ENCODE peak calls at places on chromosomes 16 and 17, in six cellular contexts. Q is effector CD4-positive, alpha-beta T cell; L is KG1; W is amniotic stem cell; T is hepatocyte; V is MCF 10A. Y is an unnamed sample.

GRCh38 chr16:76634847-76635697 is 357.9 kb downstream of the CNTNAP4 start:
- DNase-seq in L (no peak), T (no peak), Q (no peak), V (no peak), W (no peak), Y (no peak)

GRCh38 chr17:47948706-47949196 is 7.4 kb downstream of the PNPO start:
- DNase-seq in T (peak; percentile 52), L (no peak), Q (no peak), W (no peak), V (peak; percentile 38), Y (peak; percentile 50)

GRCh38 chr16:6600167-6600566 is 732.5 kb upstream of the RBFOX1 start:
- DNase-seq in T (no peak), W (no peak), L (no peak), Q (no peak), V (no peak), Y (peak; percentile 63)

GRCh38 chr16:71337631-71338030 is 20.9 kb upstream of the CALB2 start:
- DNase-seq in W (no peak), L (no peak), Q (no peak), V (peak; percentile 60), T (no peak), Y (no peak)

GRCh38 chr16:85718682-85719081 is 29.9 kb upstream of the GINS2 start:
- DNase-seq in W (no peak), L (no peak), Q (no peak), T (peak; percentile 39), V (peak; percentile 31), Y (peak; percentile 63)

GRCh38 chr16:11181889-11182279 is 74.1 kb downstream of the SOCS1 start:
- DNase-seq in W (no peak), Q (no peak), T (no peak), L (no peak), V (no peak), Y (no peak)

GRCh38 chr17:33389506-33390141 is 96.5 kb upstream of the ASIC2 start:
- DNase-seq in Q (no peak), L (no peak), V (no peak), W (no peak), T (no peak), Y (peak; percentile 44)

GRCh38 chr16:51445250-51445649 is 294.2 kb upstream of the SALL1 start:
- DNase-seq in W (no peak), Q (no peak), T (no peak), L (no peak), V (peak; percentile 74), Y (no peak)

GRCh38 chr17:47423406-47424295 is 99.9 kb downstream of the EFCAB13 start:
- DNase-seq in W (no peak), T (peak; percentile 56), L (no peak), V (no peak), Q (no peak), Y (peak; percentile 24)

GRCh38 chr16:83187404-83187803 is 560.6 kb downstream of the CDH13 start:
- DNase-seq in L (no peak), T (peak; percentile 18), V (peak; percentile 75), Q (no peak), W (peak; percentile 66), Y (no peak)

GRCh38 chr17:44209786-44210341 is 9.6 kb downstream of the UBTF start:
- DNase-seq in L (no peak), V (no peak), Q (no peak), W (no peak), T (no peak), Y (no peak)

GRCh38 chr17:36937001-36937960 is at the start of gene LHX1:
- DNase-seq in Q (no peak), W (no peak), L (no peak), V (no peak), T (no peak), Y (no peak)

GRCh38 chr16:79751785-79752184 is 151.2 kb upstream of the MAF start:
- DNase-seq in Q (no peak), W (no peak), V (peak; percentile 79), L (no peak), T (no peak), Y (no peak)

GRCh38 chr16:82834156-82834758 is 207.5 kb downstream of the CDH13 start:
- DNase-seq in W (no peak), Q (no peak), L (no peak), T (no peak), V (no peak), Y (no peak)

GRCh38 chr16:25210758-25211157 is 6.0 kb upstream of the AQP8 start:
- DNase-seq in Q (no peak), L (no peak), W (no peak), T (no peak), V (no peak), Y (no peak)

GRCh38 chr17:59373879-59374495 is 42.5 kb downstream of the YPEL2 start:
- DNase-seq in W (no peak), Q (no peak), V (peak; percentile 69), L (no peak), T (peak; percentile 27), Y (no peak)

GRCh38 chr17:19753049-19753444 is 4.9 kb upstream of the ALDH3A1 start:
- DNase-seq in Q (no peak), V (peak; percentile 97), W (peak; percentile 69), T (no peak), L (no peak), Y (no peak)

GRCh38 chr17:46157443-46158107 is 35.7 kb downstream of the KANSL1 start:
- DNase-seq in V (no peak), L (no peak), W (peak; percentile 64), T (no peak), Q (no peak), Y (no peak)

GRCh38 chr17:74532115-74532514 is 840 bp upstream of the CD300LB start:
- DNase-seq in Q (no peak), W (no peak), V (no peak), T (no peak), L (peak; percentile 87), Y (peak; percentile 27)

GRCh38 chr16:49587511-49587910 is 213.9 kb downstream of the C16orf78 start:
- DNase-seq in W (no peak), T (no peak), V (no peak), Q (no peak), L (no peak), Y (no peak)

GRCh38 chr17:32609085-32609484 is 122.3 kb downstream of the CDK5R1 start:
- DNase-seq in V (peak; percentile 68), Q (peak; percentile 50), T (no peak), L (peak; percentile 41), W (no peak), Y (peak; percentile 44)

GRCh38 chr17:48554412-48555090 is 9.6 kb upstream of the HOXB2 start:
- DNase-seq in T (no peak), L (no peak), Q (no peak), V (no peak), W (no peak), Y (no peak)

GRCh38 chr16:84284168-84284722 is 10.4 kb upstream of the WFDC1 start:
- DNase-seq in T (peak; percentile 59), L (no peak), V (peak; percentile 51), Q (no peak), W (no peak), Y (peak; percentile 86)

GRCh38 chr16:11560701-11561439 is 25.8 kb downstream of the LITAF start:
- DNase-seq in V (no peak), L (no peak), T (peak; percentile 21), W (no peak), Q (peak; percentile 70), Y (no peak)

GRCh38 chr17:67994827-67995567 is 1.3 kb downstream of the C17orf58 start:
- DNase-seq in V (peak; percentile 82), W (no peak), Q (no peak), L (no peak), T (peak; percentile 24), Y (no peak)

GRCh38 chr16:85514601-85515318 is 98.4 kb upstream of the GSE1 start:
- DNase-seq in V (peak; percentile 95), W (peak; percentile 67), L (no peak), T (peak; percentile 91), Q (no peak), Y (no peak)

GRCh38 chr17:3913531-3914318 is 2.5 kb downstream of the P2RX1 start:
- DNase-seq in V (peak; percentile 65), T (peak; percentile 85), W (peak; percentile 37), Q (peak; percentile 76), L (no peak), Y (peak; percentile 89)

GRCh38 chr17:57294629-57295501 is 38.5 kb downstream of the MSI2 start:
- DNase-seq in L (no peak), T (no peak), Q (no peak), W (no peak), V (peak; percentile 43), Y (peak; percentile 39)

GRCh38 chr16:83995756-83996155 is 27.7 kb downstream of the NECAB2 start:
- DNase-seq in L (no peak), W (no peak), V (no peak), T (peak; percentile 25), Q (no peak), Y (no peak)

GRCh38 chr17:59494757-59495368 is 70.5 kb upstream of the DHX40 start:
- DNase-seq in Q (no peak), W (no peak), L (no peak), V (no peak), T (no peak), Y (no peak)

GRCh38 chr16:68358951-68359350 is 48.1 kb downstream of the PRMT7 start:
- DNase-seq in V (no peak), Q (no peak), T (no peak), L (no peak), W (no peak), Y (no peak)

Y was measured in NCI-H82.